ENCODE peak calls at places on chromosomes 4 and X, in six cellular contexts. One of them, this sample, is unnamed.

GRCh38 chr4:55256787-55257186 is 89.3 kb upstream of the SRD5A3 start:
- DNase-seq in uterus: peak
- DNase-seq in mammary epithelial cell: no peak
- DNase-seq in epithelial cell of esophagus: no peak
- DNase-seq in sigmoid colon: no peak
- DNase-seq in heart left ventricle: no peak
- DNase-seq in this sample: no peak

GRCh38 chrX:67543818-67544217 is at the start of gene AR:
- DNase-seq in uterus: peak
- DNase-seq in sigmoid colon: peak
- DNase-seq in heart left ventricle: peak
- DNase-seq in mammary epithelial cell: no peak
- DNase-seq in epithelial cell of esophagus: no peak
- DNase-seq in this sample: no peak

GRCh38 chr4:173958445-173958844 is 325.0 kb downstream of the FBXO8 start:
- DNase-seq in heart left ventricle: no peak
- DNase-seq in sigmoid colon: no peak
- DNase-seq in uterus: no peak
- DNase-seq in mammary epithelial cell: peak
- DNase-seq in epithelial cell of esophagus: peak
- DNase-seq in this sample: no peak

GRCh38 chrX:140524556-140524955 is 19.7 kb upstream of the SOX3 start:
- DNase-seq in mammary epithelial cell: no peak
- DNase-seq in heart left ventricle: no peak
- DNase-seq in uterus: no peak
- DNase-seq in epithelial cell of esophagus: peak
- DNase-seq in sigmoid colon: no peak
- DNase-seq in this sample: no peak

GRCh38 chrX:54798137-54798536 is at the start of gene ITIH6:
- DNase-seq in heart left ventricle: no peak
- DNase-seq in mammary epithelial cell: no peak
- DNase-seq in uterus: no peak
- DNase-seq in epithelial cell of esophagus: no peak
- DNase-seq in sigmoid colon: no peak
- DNase-seq in this sample: no peak

GRCh38 chr4:64230709-64231310 is 178.4 kb downstream of the TECRL start:
- DNase-seq in heart left ventricle: no peak
- DNase-seq in uterus: no peak
- DNase-seq in mammary epithelial cell: peak
- DNase-seq in sigmoid colon: no peak
- DNase-seq in epithelial cell of esophagus: peak
- DNase-seq in this sample: no peak

GRCh38 chrX:77749695-77750094 is 36.3 kb downstream of the ATRX start:
- DNase-seq in uterus: no peak
- DNase-seq in epithelial cell of esophagus: peak
- DNase-seq in mammary epithelial cell: no peak
- DNase-seq in sigmoid colon: no peak
- DNase-seq in heart left ventricle: no peak
- DNase-seq in this sample: peak

GRCh38 chrX:9071031-9071650 is 37.2 kb upstream of the FAM9B start:
- DNase-seq in heart left ventricle: no peak
- DNase-seq in mammary epithelial cell: no peak
- DNase-seq in uterus: no peak
- DNase-seq in epithelial cell of esophagus: peak
- DNase-seq in sigmoid colon: no peak
- DNase-seq in this sample: no peak

GRCh38 chr4:53748328-53748772 is 157.1 kb upstream of the LNX1 start:
- DNase-seq in mammary epithelial cell: no peak
- DNase-seq in epithelial cell of esophagus: no peak
- DNase-seq in heart left ventricle: no peak
- DNase-seq in uterus: no peak
- DNase-seq in sigmoid colon: no peak
- DNase-seq in this sample: no peak

GRCh38 chrX:110462957-110463356 is 104.3 kb downstream of the RTL9 start:
- DNase-seq in epithelial cell of esophagus: no peak
- DNase-seq in heart left ventricle: no peak
- DNase-seq in sigmoid colon: no peak
- DNase-seq in mammary epithelial cell: no peak
- DNase-seq in uterus: no peak
- DNase-seq in this sample: no peak

GRCh38 chrX:57905141-57905540 is 5.1 kb downstream of the ZXDA start:
- DNase-seq in epithelial cell of esophagus: no peak
- DNase-seq in sigmoid colon: no peak
- DNase-seq in uterus: no peak
- DNase-seq in heart left ventricle: no peak
- DNase-seq in mammary epithelial cell: no peak
- DNase-seq in this sample: no peak
- H3K4me3 ChIP-seq in epithelial cell of esophagus: no peak
- H3K4me3 ChIP-seq in sigmoid colon: no peak
- H3K4me3 ChIP-seq in uterus: no peak
- H3K4me3 ChIP-seq in heart left ventricle: no peak
- H3K4me3 ChIP-seq in mammary epithelial cell: no peak
- H3K4me3 ChIP-seq in this sample: no peak

GRCh38 chrX:154458954-154459829 is 1.1 kb downstream of the PLXNA3 start:
- DNase-seq in mammary epithelial cell: no peak
- DNase-seq in uterus: no peak
- DNase-seq in sigmoid colon: no peak
- DNase-seq in heart left ventricle: peak
- DNase-seq in epithelial cell of esophagus: peak
- DNase-seq in this sample: no peak

GRCh38 chrX:154459843-154460242 is 1.8 kb downstream of the PLXNA3 start:
- DNase-seq in sigmoid colon: no peak
- DNase-seq in heart left ventricle: no peak
- DNase-seq in mammary epithelial cell: no peak
- DNase-seq in uterus: no peak
- DNase-seq in epithelial cell of esophagus: no peak
- DNase-seq in this sample: no peak

GRCh38 chrX:154462396-154462795 is 4.3 kb downstream of the PLXNA3 start:
- DNase-seq in mammary epithelial cell: no peak
- DNase-seq in heart left ventricle: no peak
- DNase-seq in epithelial cell of esophagus: no peak
- DNase-seq in sigmoid colon: no peak
- DNase-seq in uterus: no peak
- DNase-seq in this sample: no peak

GRCh38 chrX:154458116-154458953 is at the start of gene PLXNA3:
- DNase-seq in epithelial cell of esophagus: peak
- DNase-seq in heart left ventricle: peak
- DNase-seq in uterus: no peak
- DNase-seq in sigmoid colon: no peak
- DNase-seq in mammary epithelial cell: no peak
- DNase-seq in this sample: no peak

GRCh38 chrX:154460326-154460725 is 2.2 kb downstream of the PLXNA3 start:
- DNase-seq in mammary epithelial cell: no peak
- DNase-seq in epithelial cell of esophagus: no peak
- DNase-seq in heart left ventricle: no peak
- DNase-seq in uterus: no peak
- DNase-seq in sigmoid colon: no peak
- DNase-seq in this sample: no peak
- TF ChIP-seq CTCF in mammary epithelial cell: no peak
- TF ChIP-seq CTCF in epithelial cell of esophagus: peak
- TF ChIP-seq CTCF in heart left ventricle: no peak
- TF ChIP-seq CTCF in uterus: no peak
- TF ChIP-seq CTCF in sigmoid colon: no peak
- TF ChIP-seq CTCF in this sample: no peak

GRCh38 chrX:154430916-154431315 is 2.4 kb downstream of the ATP6AP1 start:
- DNase-seq in epithelial cell of esophagus: peak
- DNase-seq in uterus: no peak
- DNase-seq in sigmoid colon: no peak
- DNase-seq in heart left ventricle: peak
- DNase-seq in mammary epithelial cell: no peak
- DNase-seq in this sample: no peak

GRCh38 chrX:154430504-154430903 is 2.0 kb downstream of the ATP6AP1 start:
- DNase-seq in sigmoid colon: no peak
- DNase-seq in mammary epithelial cell: no peak
- DNase-seq in uterus: no peak
- DNase-seq in epithelial cell of esophagus: no peak
- DNase-seq in heart left ventricle: no peak
- DNase-seq in this sample: no peak

GRCh38 chrX:154429708-154430107 is 1.2 kb downstream of the ATP6AP1 start:
- DNase-seq in epithelial cell of esophagus: no peak
- DNase-seq in uterus: no peak
- DNase-seq in heart left ventricle: no peak
- DNase-seq in mammary epithelial cell: no peak
- DNase-seq in sigmoid colon: no peak
- DNase-seq in this sample: no peak

GRCh38 chrX:154432210-154432609 is 3.7 kb downstream of the ATP6AP1 start:
- DNase-seq in epithelial cell of esophagus: no peak
- DNase-seq in heart left ventricle: peak
- DNase-seq in uterus: no peak
- DNase-seq in sigmoid colon: no peak
- DNase-seq in mammary epithelial cell: no peak
- DNase-seq in this sample: no peak

DNA sequence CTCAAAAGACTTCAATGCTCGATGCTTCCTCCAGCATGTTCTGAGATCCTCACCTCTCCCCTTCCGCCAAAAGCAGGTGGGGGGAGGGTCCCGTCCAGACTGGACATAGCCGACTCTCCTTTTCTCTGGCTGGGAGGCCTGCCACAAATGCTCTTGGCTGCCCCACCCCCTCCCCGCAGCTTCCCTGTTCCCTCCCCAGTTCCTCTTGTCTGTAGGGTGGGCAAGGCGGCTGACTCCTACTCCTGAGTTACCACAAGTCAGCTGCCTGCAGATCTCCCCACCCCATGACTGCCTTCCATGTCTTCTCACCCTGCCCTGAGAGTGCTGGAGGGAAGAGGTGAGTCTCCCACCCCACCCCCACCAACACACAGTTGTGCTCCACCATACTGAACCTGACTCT is 2.8 kb downstream of the ATP6AP1 start:
- DNase-seq in mammary epithelial cell: no peak
- DNase-seq in heart left ventricle: peak
- DNase-seq in sigmoid colon: no peak
- DNase-seq in uterus: no peak
- DNase-seq in epithelial cell of esophagus: no peak
- DNase-seq in this sample: no peak
- H3K4me3 ChIP-seq in mammary epithelial cell: no peak
- H3K4me3 ChIP-seq in heart left ventricle: no peak
- H3K4me3 ChIP-seq in sigmoid colon: no peak
- H3K4me3 ChIP-seq in uterus: no peak
- H3K4me3 ChIP-seq in epithelial cell of esophagus: no peak
- H3K4me3 ChIP-seq in this sample: no peak

DNA sequence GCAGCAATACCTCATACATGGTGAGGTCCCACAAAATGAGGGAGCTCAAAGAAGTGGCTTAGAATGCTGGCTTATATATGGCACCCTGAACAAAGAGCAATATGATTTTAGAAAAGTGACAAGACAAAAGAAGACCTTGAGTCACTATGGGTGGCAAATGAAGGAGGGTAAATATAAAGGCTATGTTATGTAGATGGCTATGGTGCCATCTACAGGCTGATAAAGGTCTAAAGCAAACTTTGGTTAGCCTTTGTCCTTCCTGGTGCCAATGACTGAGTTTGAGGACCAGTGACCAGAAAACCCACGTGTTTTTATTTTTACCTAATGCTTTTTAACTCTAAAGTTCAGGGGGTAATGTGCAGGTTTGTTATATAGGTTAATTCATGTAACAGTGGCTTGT is 151.8 kb downstream of the CCNG2 start:
- DNase-seq in sigmoid colon: no peak
- DNase-seq in heart left ventricle: no peak
- DNase-seq in epithelial cell of esophagus: peak
- DNase-seq in mammary epithelial cell: peak
- DNase-seq in uterus: no peak
- DNase-seq in this sample: no peak
- TF ChIP-seq CTCF in sigmoid colon: no peak
- TF ChIP-seq CTCF in heart left ventricle: peak
- TF ChIP-seq CTCF in epithelial cell of esophagus: peak
- TF ChIP-seq CTCF in mammary epithelial cell: peak
- TF ChIP-seq CTCF in uterus: no peak
- TF ChIP-seq CTCF in this sample: peak

GRCh38 chrX:134481339-134481738 is 21.4 kb downstream of the HPRT1 start:
- DNase-seq in heart left ventricle: no peak
- DNase-seq in sigmoid colon: no peak
- DNase-seq in mammary epithelial cell: no peak
- DNase-seq in uterus: no peak
- DNase-seq in epithelial cell of esophagus: no peak
- DNase-seq in this sample: no peak

GRCh38 chrX:134478374-134478773 is 18.4 kb downstream of the HPRT1 start:
- DNase-seq in heart left ventricle: no peak
- DNase-seq in sigmoid colon: no peak
- DNase-seq in epithelial cell of esophagus: no peak
- DNase-seq in mammary epithelial cell: no peak
- DNase-seq in uterus: no peak
- DNase-seq in this sample: no peak

GRCh38 chrX:134472041-134472440 is 12.1 kb downstream of the HPRT1 start:
- DNase-seq in epithelial cell of esophagus: no peak
- DNase-seq in sigmoid colon: no peak
- DNase-seq in heart left ventricle: no peak
- DNase-seq in uterus: no peak
- DNase-seq in mammary epithelial cell: no peak
- DNase-seq in this sample: no peak

GRCh38 chrX:134480061-134480460 is 20.1 kb downstream of the HPRT1 start:
- DNase-seq in uterus: no peak
- DNase-seq in heart left ventricle: no peak
- DNase-seq in mammary epithelial cell: peak
- DNase-seq in epithelial cell of esophagus: peak
- DNase-seq in sigmoid colon: no peak
- DNase-seq in this sample: no peak

GRCh38 chrX:134476284-134476683 is 16.3 kb downstream of the HPRT1 start:
- DNase-seq in mammary epithelial cell: no peak
- DNase-seq in uterus: no peak
- DNase-seq in sigmoid colon: no peak
- DNase-seq in heart left ventricle: no peak
- DNase-seq in epithelial cell of esophagus: no peak
- DNase-seq in this sample: no peak
- H3K4me3 ChIP-seq in mammary epithelial cell: no peak
- H3K4me3 ChIP-seq in uterus: no peak
- H3K4me3 ChIP-seq in sigmoid colon: no peak
- H3K4me3 ChIP-seq in heart left ventricle: no peak
- H3K4me3 ChIP-seq in epithelial cell of esophagus: no peak
- H3K4me3 ChIP-seq in this sample: no peak

GRCh38 chr4:133592591-133592990 is 443.5 kb downstream of the PCDH10 start:
- DNase-seq in sigmoid colon: no peak
- DNase-seq in mammary epithelial cell: no peak
- DNase-seq in epithelial cell of esophagus: no peak
- DNase-seq in heart left ventricle: no peak
- DNase-seq in uterus: no peak
- DNase-seq in this sample: no peak
- TF ChIP-seq CTCF in sigmoid colon: no peak
- TF ChIP-seq CTCF in mammary epithelial cell: no peak
- TF ChIP-seq CTCF in epithelial cell of esophagus: no peak
- TF ChIP-seq CTCF in heart left ventricle: no peak
- TF ChIP-seq CTCF in uterus: no peak
- TF ChIP-seq CTCF in this sample: no peak

GRCh38 chr4:122830392-122831095 is 3.9 kb downstream of the FGF2 start:
- DNase-seq in uterus: peak
- DNase-seq in epithelial cell of esophagus: no peak
- DNase-seq in mammary epithelial cell: no peak
- DNase-seq in heart left ventricle: no peak
- DNase-seq in sigmoid colon: peak
- DNase-seq in this sample: no peak
- H3K4me3 ChIP-seq in uterus: no peak
- H3K4me3 ChIP-seq in epithelial cell of esophagus: no peak
- H3K4me3 ChIP-seq in mammary epithelial cell: no peak
- H3K4me3 ChIP-seq in heart left ventricle: no peak
- H3K4me3 ChIP-seq in sigmoid colon: no peak
- H3K4me3 ChIP-seq in this sample: peak